ENCODE peak calls at places on chromosomes 12 and 14, in four cellular contexts. G is mesenchymal stem cell, J is neural progenitor cell, S is uterus. M is an unnamed sample.

GRCh38 chr12:64595863-64596793 is 14.2 kb upstream of the RASSF3 start:
- DNase-seq in S (no peak), J (no peak), G (no peak), M (no peak)

GRCh38 chr12:6442799-6443198 is 2.0 kb upstream of the CD27 start:
- DNase-seq in G (no peak), S (no peak), J (no peak), M (no peak)

GRCh38 chr14:100533647-100534485 is 53.4 kb downstream of the BEGAIN start:
- DNase-seq in S (peak), G (no peak), J (no peak), M (no peak)

GRCh38 chr12:115322275-115322674 is 638.3 kb upstream of the TBX3 start:
- DNase-seq in S (no peak), G (peak), J (no peak), M (no peak)

GRCh38 chr14:32492482-32492881 is 163.4 kb downstream of the AKAP6 start:
- DNase-seq in G (no peak), S (no peak), J (no peak), M (no peak)

GRCh38 chr12:121009744-121010143 is 6.5 kb downstream of the C12orf43 start:
- DNase-seq in S (no peak), G (peak), J (peak), M (no peak)

GRCh38 chr12:27535318-27535717 is 11.3 kb downstream of the PPFIBP1 start:
- DNase-seq in J (no peak), G (no peak), S (no peak), M (no peak)

GRCh38 chr14:57136669-57137068 is 132.0 kb downstream of the EXOC5 start:
- DNase-seq in S (no peak), G (no peak), J (no peak), M (no peak)

GRCh38 chr12:92779902-92780301 is 77.1 kb downstream of the PLEKHG7 start:
- DNase-seq in J (no peak), G (peak), S (no peak), M (no peak)

GRCh38 chr12:29350080-29350479 is 30.9 kb downstream of the ERGIC2 start:
- DNase-seq in S (no peak), J (no peak), G (peak), M (no peak)

GRCh38 chr14:72714094-72714493 is 179.8 kb downstream of the DPF3 start:
- DNase-seq in G (no peak), J (no peak), S (no peak), M (no peak)

GRCh38 chr12:57429473-57430116 is 1.2 kb downstream of the R3HDM2 start:
- DNase-seq in S (no peak), G (no peak), J (no peak), M (no peak)

GRCh38 chr14:39682563-39682962 is 250.3 kb upstream of the FBXO33 start:
- DNase-seq in S (no peak), J (no peak), G (no peak), M (no peak)

GRCh38 chr12:114396153-114396868 is 9.6 kb downstream of the TBX5 start:
- DNase-seq in G (no peak), J (peak), S (no peak), M (no peak)

GRCh38 chr12:43586646-43587245 is 34.7 kb upstream of the ADAMTS20 start:
- DNase-seq in J (no peak), S (no peak), G (no peak), M (no peak)

GRCh38 chr14:68247867-68248266 is 428.3 kb downstream of the RAD51B start:
- DNase-seq in J (no peak), G (peak), S (peak), M (no peak)

GRCh38 chr14:95562892-95563685 is 28.2 kb downstream of the GLRX5 start:
- DNase-seq in S (no peak), J (no peak), G (peak), M (peak)
- H3K4me3 ChIP-seq in S (no peak), J (no peak), G (no peak), M (no peak)

DNA sequence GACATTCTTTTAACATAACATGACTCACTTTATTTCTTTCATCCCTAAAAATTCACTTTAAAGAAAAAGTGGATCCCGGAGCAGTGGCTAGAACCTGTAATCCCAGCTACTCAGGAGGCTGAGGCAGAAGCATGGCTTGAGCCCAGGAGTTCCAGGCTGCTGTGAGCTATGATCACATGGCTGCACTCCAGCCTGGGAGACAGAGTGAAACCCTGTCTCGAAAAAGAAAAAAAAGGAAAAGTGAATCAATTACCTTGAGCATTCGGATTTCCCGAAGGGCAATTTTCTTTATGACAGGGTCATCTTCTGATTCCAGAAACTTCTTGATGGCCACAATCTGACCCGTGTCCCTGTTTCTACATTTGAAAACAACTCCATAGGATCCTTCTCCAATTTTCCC is 1.2 kb downstream of the CDKL1 start:
- DNase-seq in J (no peak), S (peak), G (no peak), M (no peak)
- H3K4me3 ChIP-seq in J (peak), S (peak), G (no peak), M (no peak)

DNA sequence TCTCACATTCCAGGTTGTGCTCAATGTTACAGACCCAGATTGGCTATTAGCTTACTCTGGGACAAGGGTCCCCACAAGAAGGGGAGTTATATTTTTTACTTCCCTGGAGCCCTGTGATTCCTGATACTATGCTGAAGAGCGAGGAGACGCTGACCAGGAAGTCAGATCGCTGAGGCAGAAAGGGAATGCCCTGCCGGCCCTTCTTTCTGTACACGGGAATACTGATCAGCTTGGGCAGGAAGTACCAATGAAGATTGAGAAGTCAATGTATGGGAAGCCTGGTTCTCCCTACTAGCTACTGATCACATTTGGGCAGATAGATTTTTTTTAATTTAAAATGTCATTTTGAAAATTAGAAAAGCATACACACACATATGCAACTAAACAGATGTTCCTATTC is 292.6 kb downstream of the DUSP6 start:
- DNase-seq in G (no peak), S (no peak), J (peak), M (no peak)
- H3K4me3 ChIP-seq in G (no peak), S (no peak), J (peak), M (no peak)

GRCh38 chr14:74260525-74261233 is 21.4 kb downstream of the VSX2 start:
- DNase-seq in G (no peak), J (no peak), S (no peak), M (no peak)
- H3K4me3 ChIP-seq in G (no peak), J (no peak), S (no peak), M (no peak)

GRCh38 chr12:71800177-71800576 is 39.4 kb upstream of the TBC1D15 start:
- DNase-seq in S (no peak), G (no peak), J (no peak), M (no peak)

GRCh38 chr12:71804505-71804904 is 35.1 kb upstream of the TBC1D15 start:
- DNase-seq in G (no peak), J (peak), S (no peak), M (no peak)

GRCh38 chr12:71795901-71796300 is 41.2 kb downstream of the RAB21 start:
- DNase-seq in G (no peak), J (no peak), S (no peak), M (no peak)

GRCh38 chr12:71797506-71797905 is 42.1 kb upstream of the TBC1D15 start:
- DNase-seq in S (no peak), G (no peak), J (no peak), M (no peak)

DNA sequence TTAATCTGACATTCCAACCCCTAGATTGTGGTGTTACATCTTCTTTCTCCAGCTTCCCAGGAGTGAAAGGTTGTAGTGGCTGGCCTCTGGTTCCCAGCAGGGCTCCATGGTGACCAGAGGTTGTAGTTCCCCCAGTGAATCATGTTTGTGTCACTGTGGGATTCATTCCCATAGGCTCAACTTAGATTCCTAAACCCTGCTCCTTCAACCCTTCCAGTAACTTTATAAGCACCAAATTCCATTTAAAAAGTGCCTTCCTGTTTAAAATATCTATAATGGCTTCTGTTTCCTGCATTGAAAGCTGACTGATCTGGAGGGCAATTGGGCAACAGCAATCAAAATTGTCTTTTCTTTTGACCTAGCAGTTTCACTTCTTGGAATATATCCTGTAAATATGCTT is 40.5 kb upstream of the TBC1D15 start:
- DNase-seq in S (no peak), J (peak), G (peak), M (no peak)
- H3K4me3 ChIP-seq in S (no peak), J (no peak), G (no peak), M (no peak)

DNA sequence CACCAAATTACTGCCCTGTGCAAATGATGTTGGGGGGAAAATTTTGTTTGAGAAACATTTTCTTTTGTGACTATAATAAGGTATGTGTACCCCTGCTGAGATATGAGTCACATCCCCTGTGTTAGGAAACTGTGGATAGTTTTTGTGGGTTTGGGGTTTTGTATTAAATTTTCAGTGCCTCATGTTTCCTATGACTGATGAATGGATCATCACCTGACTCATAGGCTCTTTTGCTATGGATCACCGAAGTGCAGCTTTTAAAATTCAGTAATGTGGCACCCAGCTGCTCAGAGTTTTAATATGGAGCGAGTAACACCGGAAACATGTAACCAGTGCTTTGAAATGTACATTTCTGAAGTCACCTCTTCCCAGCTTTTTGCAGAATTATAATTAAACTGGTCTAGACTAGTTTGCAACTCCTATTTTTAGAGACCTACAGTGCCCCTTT is 167.4 kb upstream of the HMGA2 start:
- DNase-seq in G (peak), J (no peak), S (no peak), M (no peak)
- H3K4me3 ChIP-seq in G (no peak), J (no peak), S (no peak), M (no peak)

GRCh38 chr12:133203344-133204263 is 22.3 kb downstream of the ZNF268 start:
- DNase-seq in S (no peak), G (no peak), J (no peak), M (no peak)
- H3K4me3 ChIP-seq in S (no peak), G (no peak), J (peak), M (no peak)

M was measured in lung.